ENCODE peak calls at places on chromosomes 7 and 10, in ten cellular contexts. One of them, this sample, is unnamed.

GRCh38 chr10:69577268-69578232 is 4.3 kb upstream of the NEUROG3 start:
- DNase-seq in transverse colon: no peak
- DNase-seq in GM12892: no peak
- DNase-seq in spleen: no peak
- DNase-seq in heart left ventricle: no peak
- DNase-seq in tibial nerve: no peak
- DNase-seq in A549: peak
- DNase-seq in uterus: no peak
- DNase-seq in ovary: no peak
- DNase-seq in GM12891: no peak
- DNase-seq in this sample: peak

GRCh38 chr7:32126843-32127242 is 56.6 kb upstream of the PDE1C start:
- DNase-seq in GM12892: no peak
- DNase-seq in uterus: no peak
- DNase-seq in tibial nerve: no peak
- DNase-seq in GM12891: no peak
- DNase-seq in transverse colon: no peak
- DNase-seq in heart left ventricle: no peak
- DNase-seq in A549: no peak
- DNase-seq in ovary: no peak
- DNase-seq in spleen: no peak
- DNase-seq in this sample: no peak

GRCh38 chr10:63628526-63629362 is 107.5 kb downstream of the REEP3 start:
- DNase-seq in ovary: peak
- DNase-seq in uterus: peak
- DNase-seq in spleen: no peak
- DNase-seq in tibial nerve: peak
- DNase-seq in GM12892: no peak
- DNase-seq in A549: no peak
- DNase-seq in transverse colon: peak
- DNase-seq in heart left ventricle: no peak
- DNase-seq in GM12891: no peak
- DNase-seq in this sample: peak

GRCh38 chr10:85946713-85947326 is 419.8 kb downstream of the GRID1 start:
- DNase-seq in GM12891: no peak
- DNase-seq in transverse colon: no peak
- DNase-seq in ovary: no peak
- DNase-seq in spleen: no peak
- DNase-seq in uterus: no peak
- DNase-seq in tibial nerve: no peak
- DNase-seq in GM12892: peak
- DNase-seq in A549: no peak
- DNase-seq in heart left ventricle: no peak
- DNase-seq in this sample: no peak

GRCh38 chr7:116211913-116212596 is 1.7 kb downstream of the TES start:
- DNase-seq in A549: no peak
- DNase-seq in GM12891: no peak
- DNase-seq in ovary: no peak
- DNase-seq in spleen: no peak
- DNase-seq in GM12892: no peak
- DNase-seq in transverse colon: no peak
- DNase-seq in tibial nerve: no peak
- DNase-seq in heart left ventricle: no peak
- DNase-seq in uterus: no peak
- DNase-seq in this sample: peak

GRCh38 chr10:89563861-89564478 is 28.6 kb upstream of the SLC16A12 start:
- DNase-seq in ovary: no peak
- DNase-seq in uterus: no peak
- DNase-seq in A549: peak
- DNase-seq in GM12892: no peak
- DNase-seq in transverse colon: no peak
- DNase-seq in heart left ventricle: no peak
- DNase-seq in spleen: no peak
- DNase-seq in GM12891: peak
- DNase-seq in tibial nerve: peak
- DNase-seq in this sample: peak

GRCh38 chr7:150911590-150912267 is 59.4 kb downstream of the AOC1 start:
- DNase-seq in heart left ventricle: no peak
- DNase-seq in GM12892: no peak
- DNase-seq in uterus: no peak
- DNase-seq in transverse colon: no peak
- DNase-seq in GM12891: no peak
- DNase-seq in ovary: no peak
- DNase-seq in A549: no peak
- DNase-seq in tibial nerve: no peak
- DNase-seq in spleen: no peak
- DNase-seq in this sample: no peak

GRCh38 chr10:43267811-43268210 is 946 bp upstream of the RASGEF1A start:
- DNase-seq in spleen: no peak
- DNase-seq in transverse colon: no peak
- DNase-seq in tibial nerve: no peak
- DNase-seq in A549: no peak
- DNase-seq in heart left ventricle: no peak
- DNase-seq in GM12891: no peak
- DNase-seq in uterus: no peak
- DNase-seq in ovary: no peak
- DNase-seq in GM12892: no peak
- DNase-seq in this sample: no peak

GRCh38 chr10:123035467-123036086 is 26.8 kb downstream of the ACADSB start:
- DNase-seq in tibial nerve: no peak
- DNase-seq in transverse colon: no peak
- DNase-seq in GM12891: no peak
- DNase-seq in ovary: no peak
- DNase-seq in heart left ventricle: no peak
- DNase-seq in A549: no peak
- DNase-seq in uterus: no peak
- DNase-seq in spleen: no peak
- DNase-seq in GM12892: no peak
- DNase-seq in this sample: no peak

GRCh38 chr10:5641501-5641900 is 24.9 kb downstream of the ASB13 start:
- DNase-seq in GM12891: no peak
- DNase-seq in spleen: peak
- DNase-seq in transverse colon: no peak
- DNase-seq in heart left ventricle: no peak
- DNase-seq in ovary: no peak
- DNase-seq in tibial nerve: no peak
- DNase-seq in GM12892: no peak
- DNase-seq in uterus: no peak
- DNase-seq in A549: no peak
- DNase-seq in this sample: no peak

GRCh38 chr10:29947701-29948060 is 111.7 kb downstream of the JCAD start:
- DNase-seq in ovary: no peak
- DNase-seq in uterus: no peak
- DNase-seq in transverse colon: no peak
- DNase-seq in A549: no peak
- DNase-seq in GM12891: no peak
- DNase-seq in spleen: no peak
- DNase-seq in tibial nerve: no peak
- DNase-seq in GM12892: no peak
- DNase-seq in heart left ventricle: no peak
- DNase-seq in this sample: no peak

GRCh38 chr10:73763343-73763742 is 18.5 kb upstream of the CHCHD1 start:
- DNase-seq in ovary: no peak
- DNase-seq in A549: no peak
- DNase-seq in GM12891: no peak
- DNase-seq in GM12892: no peak
- DNase-seq in heart left ventricle: no peak
- DNase-seq in tibial nerve: no peak
- DNase-seq in spleen: no peak
- DNase-seq in uterus: no peak
- DNase-seq in transverse colon: no peak
- DNase-seq in this sample: no peak

GRCh38 chr10:79069325-79070090 is 742 bp downstream of the ZMIZ1 start:
- DNase-seq in tibial nerve: no peak
- DNase-seq in ovary: peak
- DNase-seq in spleen: peak
- DNase-seq in GM12891: no peak
- DNase-seq in uterus: no peak
- DNase-seq in GM12892: peak
- DNase-seq in transverse colon: peak
- DNase-seq in heart left ventricle: peak
- DNase-seq in A549: peak
- DNase-seq in this sample: peak

GRCh38 chr10:59880976-59881510 is 25.3 kb downstream of the CCDC6 start:
- DNase-seq in tibial nerve: no peak
- DNase-seq in spleen: no peak
- DNase-seq in GM12892: peak
- DNase-seq in transverse colon: no peak
- DNase-seq in A549: no peak
- DNase-seq in ovary: no peak
- DNase-seq in heart left ventricle: no peak
- DNase-seq in uterus: no peak
- DNase-seq in GM12891: no peak
- DNase-seq in this sample: no peak

GRCh38 chr10:35453855-35454532 is 117.7 kb downstream of the CCNY start:
- DNase-seq in spleen: no peak
- DNase-seq in transverse colon: no peak
- DNase-seq in ovary: no peak
- DNase-seq in GM12891: no peak
- DNase-seq in uterus: no peak
- DNase-seq in GM12892: no peak
- DNase-seq in heart left ventricle: no peak
- DNase-seq in tibial nerve: no peak
- DNase-seq in A549: no peak
- DNase-seq in this sample: peak

GRCh38 chr7:55191161-55191925 is 172.5 kb downstream of the EGFR start:
- DNase-seq in GM12891: no peak
- DNase-seq in A549: no peak
- DNase-seq in ovary: no peak
- DNase-seq in heart left ventricle: no peak
- DNase-seq in tibial nerve: no peak
- DNase-seq in uterus: no peak
- DNase-seq in spleen: no peak
- DNase-seq in GM12892: no peak
- DNase-seq in transverse colon: no peak
- DNase-seq in this sample: no peak

GRCh38 chr7:134365341-134366054 is 48.8 kb upstream of the SLC35B4 start:
- DNase-seq in A549: peak
- DNase-seq in heart left ventricle: no peak
- DNase-seq in transverse colon: no peak
- DNase-seq in ovary: no peak
- DNase-seq in spleen: no peak
- DNase-seq in GM12891: no peak
- DNase-seq in GM12892: no peak
- DNase-seq in uterus: no peak
- DNase-seq in tibial nerve: no peak
- DNase-seq in this sample: no peak

GRCh38 chr7:30688718-30689221 is 6.5 kb upstream of the CRHR2 start:
- DNase-seq in GM12891: no peak
- DNase-seq in uterus: no peak
- DNase-seq in heart left ventricle: no peak
- DNase-seq in A549: peak
- DNase-seq in ovary: no peak
- DNase-seq in tibial nerve: no peak
- DNase-seq in transverse colon: peak
- DNase-seq in spleen: no peak
- DNase-seq in GM12892: no peak
- DNase-seq in this sample: no peak

DNA sequence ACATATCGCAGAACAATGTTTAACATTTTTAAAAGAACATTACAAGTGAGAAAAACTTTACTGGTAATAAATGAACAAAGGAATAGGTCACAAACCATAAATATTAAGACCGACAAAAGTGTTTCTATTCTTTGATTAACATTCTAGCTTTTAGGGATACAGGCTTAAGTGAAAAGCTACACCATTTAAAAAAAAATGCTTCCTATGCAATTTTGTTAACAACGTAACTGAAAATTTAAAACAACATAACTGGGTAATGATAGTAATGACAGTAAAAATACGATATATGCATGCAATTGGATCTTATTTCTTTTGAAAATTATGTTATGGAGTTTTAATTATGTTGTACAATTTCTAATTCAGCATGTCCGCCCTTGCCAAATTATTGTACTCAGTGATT is 49.7 kb upstream of the THSD7A start:
- DNase-seq in GM12892: no peak
- DNase-seq in A549: no peak
- DNase-seq in GM12891: no peak
- DNase-seq in tibial nerve: no peak
- DNase-seq in ovary: no peak
- DNase-seq in spleen: no peak
- DNase-seq in heart left ventricle: no peak
- DNase-seq in uterus: no peak
- DNase-seq in transverse colon: no peak
- DNase-seq in this sample: no peak
- TF ChIP-seq POLR2A in GM12892: no peak
- TF ChIP-seq POLR2A in A549: no peak
- TF ChIP-seq POLR2A in GM12891: no peak
- TF ChIP-seq POLR2A in tibial nerve: no peak
- TF ChIP-seq POLR2A in ovary: no peak
- TF ChIP-seq POLR2A in spleen: no peak
- TF ChIP-seq POLR2A in heart left ventricle: no peak
- TF ChIP-seq POLR2A in uterus: no peak
- TF ChIP-seq POLR2A in transverse colon: no peak
- TF ChIP-seq POLR2A in this sample: no peak

DNA sequence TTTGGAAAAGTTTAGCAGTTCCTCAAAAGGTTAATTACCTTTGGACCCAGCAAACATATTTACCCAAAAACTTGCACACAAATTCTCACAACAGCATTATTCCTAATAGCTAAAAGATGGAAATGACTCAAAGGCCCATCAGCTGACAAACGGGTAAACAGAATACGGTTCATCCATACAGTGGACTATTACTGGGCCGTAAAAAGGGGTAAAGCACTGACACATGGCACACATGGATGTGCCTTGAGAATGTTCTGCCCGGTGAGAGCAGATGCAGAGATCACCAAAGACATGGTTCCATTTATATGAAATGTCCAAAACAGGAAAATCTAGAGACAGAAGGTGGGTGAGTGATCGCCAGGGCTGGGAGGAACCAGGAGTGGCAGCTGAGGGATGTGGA is 95.2 kb upstream of the DNAJB6 start:
- DNase-seq in GM12892: no peak
- DNase-seq in GM12891: no peak
- DNase-seq in spleen: no peak
- DNase-seq in transverse colon: no peak
- DNase-seq in uterus: no peak
- DNase-seq in ovary: no peak
- DNase-seq in tibial nerve: no peak
- DNase-seq in A549: no peak
- DNase-seq in heart left ventricle: no peak
- DNase-seq in this sample: no peak
- TF ChIP-seq POLR2A in GM12892: no peak
- TF ChIP-seq POLR2A in GM12891: no peak
- TF ChIP-seq POLR2A in spleen: no peak
- TF ChIP-seq POLR2A in transverse colon: no peak
- TF ChIP-seq POLR2A in uterus: no peak
- TF ChIP-seq POLR2A in ovary: no peak
- TF ChIP-seq POLR2A in tibial nerve: no peak
- TF ChIP-seq POLR2A in A549: no peak
- TF ChIP-seq POLR2A in heart left ventricle: no peak
- TF ChIP-seq POLR2A in this sample: no peak

GRCh38 chr10:126350216-126350992 is 37.9 kb downstream of the ADAM12 start:
- DNase-seq in ovary: peak
- DNase-seq in transverse colon: no peak
- DNase-seq in tibial nerve: no peak
- DNase-seq in uterus: no peak
- DNase-seq in GM12891: no peak
- DNase-seq in A549: peak
- DNase-seq in spleen: no peak
- DNase-seq in GM12892: no peak
- DNase-seq in heart left ventricle: no peak
- DNase-seq in this sample: peak
- TF ChIP-seq POLR2A in ovary: no peak
- TF ChIP-seq POLR2A in transverse colon: no peak
- TF ChIP-seq POLR2A in tibial nerve: no peak
- TF ChIP-seq POLR2A in uterus: no peak
- TF ChIP-seq POLR2A in GM12891: no peak
- TF ChIP-seq POLR2A in A549: no peak
- TF ChIP-seq POLR2A in spleen: no peak
- TF ChIP-seq POLR2A in GM12892: no peak
- TF ChIP-seq POLR2A in heart left ventricle: no peak
- TF ChIP-seq POLR2A in this sample: no peak

GRCh38 chr7:128409435-128410091 is at the start of gene IMPDH1:
- DNase-seq in transverse colon: peak
- DNase-seq in heart left ventricle: peak
- DNase-seq in tibial nerve: peak
- DNase-seq in A549: peak
- DNase-seq in spleen: peak
- DNase-seq in GM12891: peak
- DNase-seq in uterus: peak
- DNase-seq in ovary: peak
- DNase-seq in GM12892: peak
- DNase-seq in this sample: no peak
- TF ChIP-seq POLR2A in transverse colon: peak
- TF ChIP-seq POLR2A in heart left ventricle: no peak
- TF ChIP-seq POLR2A in tibial nerve: peak
- TF ChIP-seq POLR2A in A549: peak
- TF ChIP-seq POLR2A in spleen: no peak
- TF ChIP-seq POLR2A in GM12891: no peak
- TF ChIP-seq POLR2A in uterus: peak
- TF ChIP-seq POLR2A in ovary: peak
- TF ChIP-seq POLR2A in GM12892: peak
- TF ChIP-seq POLR2A in this sample: peak